ENCODE peak calls at places on chromosomes 4 and X, in six cellular contexts. One of them, this sample, is unnamed. For H3K9me3, the result is how much of the 10 kb centered on the place peaks cover.

GRCh38 chr4:143399113-143399949 is 62.7 kb downstream of the GAB1 start:
- ATAC-seq in gastrocnemius medialis: no peak
- ATAC-seq in right lobe of liver: peak
- ATAC-seq in HCT116: peak
- ATAC-seq in GM12878: peak
- ATAC-seq in heart left ventricle: no peak
- ATAC-seq in this sample: no peak

GRCh38 chrX:2960861-2961515 is 31.8 kb upstream of the ARSD start:
- ATAC-seq in gastrocnemius medialis: no peak
- ATAC-seq in right lobe of liver: no peak
- ATAC-seq in HCT116: no peak
- ATAC-seq in GM12878: no peak
- ATAC-seq in heart left ventricle: no peak
- ATAC-seq in this sample: no peak

GRCh38 chrX:102746134-102746584 is 25.6 kb downstream of the GPRASP3 start:
- ATAC-seq in gastrocnemius medialis: no peak
- ATAC-seq in right lobe of liver: peak
- ATAC-seq in HCT116: no peak
- ATAC-seq in GM12878: no peak
- ATAC-seq in heart left ventricle: peak
- ATAC-seq in this sample: peak

GRCh38 chrX:123340691-123341090 is 156.6 kb downstream of the GRIA3 start:
- ATAC-seq in gastrocnemius medialis: no peak
- ATAC-seq in right lobe of liver: peak
- ATAC-seq in HCT116: no peak
- ATAC-seq in GM12878: peak
- ATAC-seq in heart left ventricle: no peak
- ATAC-seq in this sample: no peak

GRCh38 chrX:16870861-16871584 is 861 bp upstream of the RBBP7 start:
- ATAC-seq in gastrocnemius medialis: peak
- ATAC-seq in right lobe of liver: peak
- ATAC-seq in HCT116: peak
- ATAC-seq in GM12878: peak
- ATAC-seq in heart left ventricle: peak
- ATAC-seq in this sample: no peak

GRCh38 chr4:158020175-158020574 is 152.7 kb downstream of the GASK1B start:
- ATAC-seq in gastrocnemius medialis: peak
- ATAC-seq in right lobe of liver: peak
- ATAC-seq in HCT116: peak
- ATAC-seq in GM12878: no peak
- ATAC-seq in heart left ventricle: peak
- ATAC-seq in this sample: peak

GRCh38 chr4:183240581-183241321 is 79.3 kb downstream of the CLDN22 start:
- ATAC-seq in gastrocnemius medialis: no peak
- ATAC-seq in right lobe of liver: peak
- ATAC-seq in HCT116: peak
- ATAC-seq in GM12878: no peak
- ATAC-seq in heart left ventricle: peak
- ATAC-seq in this sample: no peak

GRCh38 chr4:54840992-54841768 is 183.4 kb downstream of the KIT start:
- ATAC-seq in gastrocnemius medialis: no peak
- ATAC-seq in right lobe of liver: peak
- ATAC-seq in HCT116: no peak
- ATAC-seq in GM12878: no peak
- ATAC-seq in heart left ventricle: peak
- ATAC-seq in this sample: no peak

GRCh38 chr4:186728631-186729271 is 5.1 kb upstream of the FAT1 start:
- ATAC-seq in gastrocnemius medialis: no peak
- ATAC-seq in right lobe of liver: no peak
- ATAC-seq in HCT116: peak
- ATAC-seq in GM12878: no peak
- ATAC-seq in heart left ventricle: no peak
- ATAC-seq in this sample: no peak

GRCh38 chr4:185304541-185304940 is 91.2 kb downstream of the LRP2BP start:
- ATAC-seq in gastrocnemius medialis: no peak
- ATAC-seq in right lobe of liver: no peak
- ATAC-seq in HCT116: peak
- ATAC-seq in GM12878: no peak
- ATAC-seq in heart left ventricle: no peak
- ATAC-seq in this sample: no peak

DNA sequence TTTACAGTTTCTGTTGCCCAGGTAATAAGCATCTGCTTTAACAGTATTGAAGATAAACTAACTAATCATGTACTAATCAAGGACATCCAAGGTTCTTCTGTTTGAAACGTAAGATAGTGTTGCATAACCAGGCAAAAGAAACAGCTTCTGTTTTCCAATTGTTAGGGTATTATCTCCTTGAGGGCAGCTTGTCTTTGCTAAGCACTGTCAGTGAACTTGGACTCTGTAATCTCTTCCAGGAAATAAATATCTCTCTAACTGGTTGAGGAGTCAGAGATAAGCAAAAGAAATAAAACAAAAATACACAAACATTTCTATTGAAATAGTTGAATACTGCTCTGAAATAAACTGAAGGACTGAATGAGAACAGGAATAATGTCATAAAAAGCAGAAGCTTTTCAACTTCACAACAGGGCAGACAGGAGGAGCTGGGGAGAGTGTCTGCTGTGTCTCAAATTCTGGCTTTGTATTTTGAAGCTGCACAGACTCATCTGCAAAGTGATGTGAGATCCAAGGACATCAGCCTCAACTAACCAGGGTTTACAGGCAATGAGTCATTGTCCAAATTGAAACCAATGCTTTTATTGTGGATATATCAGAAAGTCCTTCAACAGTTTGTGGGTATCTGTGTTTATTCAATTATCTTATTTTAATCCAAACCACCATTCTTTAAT is 1253.0 kb upstream of the PCDH7 start:
- ATAC-seq in gastrocnemius medialis: no peak
- ATAC-seq in right lobe of liver: no peak
- ATAC-seq in HCT116: no peak
- ATAC-seq in GM12878: no peak
- ATAC-seq in heart left ventricle: no peak
- ATAC-seq in this sample: no peak
- H3K9me3 ChIP-seq in gastrocnemius medialis: under half
- H3K9me3 ChIP-seq in right lobe of liver: under half
- H3K9me3 ChIP-seq in HCT116: under half
- H3K9me3 ChIP-seq in GM12878: under half
- H3K9me3 ChIP-seq in heart left ventricle: under half
- H3K9me3 ChIP-seq in this sample: under half

GRCh38 chrX:57119416-57119815 is 1.9 kb downstream of the SPIN2B start:
- ATAC-seq in gastrocnemius medialis: no peak
- ATAC-seq in right lobe of liver: no peak
- ATAC-seq in HCT116: no peak
- ATAC-seq in GM12878: no peak
- ATAC-seq in heart left ventricle: no peak
- ATAC-seq in this sample: no peak

DNA sequence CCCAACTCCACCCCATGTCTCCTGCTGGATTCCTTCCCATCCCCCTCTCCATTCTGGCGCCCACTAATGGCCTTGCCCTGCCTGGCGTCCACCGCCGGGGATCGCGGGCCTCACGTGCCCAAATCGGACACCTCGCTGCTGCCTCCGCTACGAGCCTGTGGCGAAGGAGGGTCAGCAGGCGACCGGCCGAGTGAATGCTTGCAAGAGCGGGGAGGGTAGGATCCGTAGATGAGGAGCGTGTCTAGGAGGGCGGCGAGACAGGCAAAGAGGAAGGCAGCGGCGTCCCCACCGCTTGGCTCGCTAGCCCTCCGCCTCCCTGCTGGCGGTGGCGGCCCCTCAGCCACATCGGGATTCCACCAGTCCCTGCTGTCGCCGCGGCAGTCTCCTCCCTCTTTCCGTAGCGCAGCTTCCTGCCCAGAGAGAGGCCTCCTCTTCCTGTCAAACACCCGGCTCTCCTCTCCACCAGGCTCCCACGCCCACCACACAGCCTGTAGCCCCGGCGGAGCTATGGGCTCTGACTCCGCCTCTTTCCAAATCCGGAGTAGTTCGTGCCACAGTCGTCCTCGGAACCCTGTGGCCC is at the start of gene SPIN2B:
- ATAC-seq in gastrocnemius medialis: peak
- ATAC-seq in right lobe of liver: peak
- ATAC-seq in HCT116: peak
- ATAC-seq in GM12878: peak
- ATAC-seq in heart left ventricle: peak
- ATAC-seq in this sample: peak
- TF ChIP-seq POLR2A in gastrocnemius medialis: peak
- TF ChIP-seq POLR2A in right lobe of liver: peak
- TF ChIP-seq POLR2A in HCT116: peak
- TF ChIP-seq POLR2A in GM12878: peak
- TF ChIP-seq POLR2A in heart left ventricle: no peak
- TF ChIP-seq POLR2A in this sample: peak

GRCh38 chrX:40169193-40170086 is 71.7 kb upstream of the BCOR start:
- ATAC-seq in gastrocnemius medialis: no peak
- ATAC-seq in right lobe of liver: no peak
- ATAC-seq in HCT116: peak
- ATAC-seq in GM12878: peak
- ATAC-seq in heart left ventricle: no peak
- ATAC-seq in this sample: no peak

GRCh38 chrX:40170830-40171512 is 73.2 kb upstream of the BCOR start:
- ATAC-seq in gastrocnemius medialis: no peak
- ATAC-seq in right lobe of liver: no peak
- ATAC-seq in HCT116: no peak
- ATAC-seq in GM12878: no peak
- ATAC-seq in heart left ventricle: no peak
- ATAC-seq in this sample: no peak

GRCh38 chrX:40172980-40173661 is 75.4 kb upstream of the BCOR start:
- ATAC-seq in gastrocnemius medialis: no peak
- ATAC-seq in right lobe of liver: peak
- ATAC-seq in HCT116: no peak
- ATAC-seq in GM12878: no peak
- ATAC-seq in heart left ventricle: no peak
- ATAC-seq in this sample: no peak

GRCh38 chrX:40172169-40172979 is 74.6 kb upstream of the BCOR start:
- ATAC-seq in gastrocnemius medialis: peak
- ATAC-seq in right lobe of liver: peak
- ATAC-seq in HCT116: no peak
- ATAC-seq in GM12878: peak
- ATAC-seq in heart left ventricle: peak
- ATAC-seq in this sample: peak

DNA sequence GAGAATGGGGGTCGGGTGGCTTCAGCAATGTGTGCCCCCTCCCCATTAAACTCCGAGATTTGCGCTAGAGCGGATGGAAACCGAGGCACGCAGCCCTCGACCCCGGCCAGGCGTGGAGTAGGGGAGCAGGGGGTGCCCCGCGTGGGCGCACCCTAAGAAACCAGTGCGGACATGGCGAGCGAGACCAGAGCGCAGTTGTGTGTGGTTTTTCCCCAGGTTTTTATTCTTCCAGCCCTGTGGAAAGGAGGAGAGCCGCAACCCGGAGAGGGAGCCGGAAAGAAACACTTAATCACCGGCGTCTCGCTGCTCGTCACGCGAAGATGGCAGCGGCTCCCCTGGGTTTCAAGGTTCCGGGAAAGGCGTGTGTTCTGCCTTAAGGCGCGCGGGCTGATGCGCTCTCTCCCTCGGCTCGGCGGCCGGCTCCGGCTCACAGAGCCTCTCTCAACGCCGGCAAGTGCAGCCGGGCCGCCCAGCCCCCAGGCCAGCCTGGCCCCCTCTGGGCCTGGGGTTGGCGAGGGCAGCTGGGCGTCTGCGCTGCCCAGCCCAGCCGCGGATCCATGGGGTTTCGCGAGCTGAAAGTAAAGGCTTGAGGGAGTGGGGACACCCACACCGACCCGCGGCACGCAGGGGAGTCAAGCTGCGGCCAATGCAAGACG is 73.9 kb upstream of the BCOR start:
- ATAC-seq in gastrocnemius medialis: no peak
- ATAC-seq in right lobe of liver: no peak
- ATAC-seq in HCT116: no peak
- ATAC-seq in GM12878: peak
- ATAC-seq in heart left ventricle: peak
- ATAC-seq in this sample: no peak
- H3K9me3 ChIP-seq in gastrocnemius medialis: under half
- H3K9me3 ChIP-seq in right lobe of liver: under half
- H3K9me3 ChIP-seq in HCT116: under half
- H3K9me3 ChIP-seq in GM12878: under half
- H3K9me3 ChIP-seq in heart left ventricle: under half
- H3K9me3 ChIP-seq in this sample: under half

DNA sequence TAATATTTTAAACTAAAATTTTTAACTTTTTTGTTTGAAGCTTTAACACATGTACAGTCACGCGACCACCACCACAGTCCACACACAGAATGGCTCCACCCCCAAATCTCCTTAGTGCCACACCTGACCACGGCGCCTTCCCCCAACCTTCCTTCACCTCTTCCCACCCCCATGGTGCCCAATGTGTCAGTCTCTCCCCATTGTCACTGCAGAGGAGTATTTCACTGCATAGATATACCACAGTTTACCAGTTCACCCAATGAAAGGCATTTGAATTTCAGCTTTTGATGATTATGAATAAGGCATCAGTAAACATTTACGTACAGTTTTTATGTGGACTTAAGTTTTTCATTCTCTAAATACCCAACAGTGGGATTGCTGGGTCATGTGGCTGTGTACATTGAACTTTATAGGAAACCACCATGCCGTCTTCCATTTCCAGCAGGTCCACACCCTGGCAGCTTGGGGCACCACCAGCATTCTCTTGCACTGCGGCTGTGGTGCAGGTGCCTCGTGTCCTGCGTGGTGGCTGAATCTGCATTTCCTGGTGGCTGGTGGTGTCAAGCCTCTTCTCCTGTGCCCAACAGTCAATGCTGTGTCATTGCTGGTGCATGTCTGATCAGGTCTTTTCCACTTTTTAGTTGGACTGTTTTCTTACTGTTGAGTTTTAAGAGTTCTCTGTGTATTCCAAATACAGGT is 49.0 kb downstream of the CPLX1 start:
- ATAC-seq in gastrocnemius medialis: no peak
- ATAC-seq in right lobe of liver: no peak
- ATAC-seq in HCT116: no peak
- ATAC-seq in GM12878: no peak
- ATAC-seq in heart left ventricle: no peak
- ATAC-seq in this sample: no peak
- TF ChIP-seq POLR2A in gastrocnemius medialis: no peak
- TF ChIP-seq POLR2A in right lobe of liver: no peak
- TF ChIP-seq POLR2A in HCT116: no peak
- TF ChIP-seq POLR2A in GM12878: peak
- TF ChIP-seq POLR2A in heart left ventricle: no peak
- TF ChIP-seq POLR2A in this sample: no peak

DNA sequence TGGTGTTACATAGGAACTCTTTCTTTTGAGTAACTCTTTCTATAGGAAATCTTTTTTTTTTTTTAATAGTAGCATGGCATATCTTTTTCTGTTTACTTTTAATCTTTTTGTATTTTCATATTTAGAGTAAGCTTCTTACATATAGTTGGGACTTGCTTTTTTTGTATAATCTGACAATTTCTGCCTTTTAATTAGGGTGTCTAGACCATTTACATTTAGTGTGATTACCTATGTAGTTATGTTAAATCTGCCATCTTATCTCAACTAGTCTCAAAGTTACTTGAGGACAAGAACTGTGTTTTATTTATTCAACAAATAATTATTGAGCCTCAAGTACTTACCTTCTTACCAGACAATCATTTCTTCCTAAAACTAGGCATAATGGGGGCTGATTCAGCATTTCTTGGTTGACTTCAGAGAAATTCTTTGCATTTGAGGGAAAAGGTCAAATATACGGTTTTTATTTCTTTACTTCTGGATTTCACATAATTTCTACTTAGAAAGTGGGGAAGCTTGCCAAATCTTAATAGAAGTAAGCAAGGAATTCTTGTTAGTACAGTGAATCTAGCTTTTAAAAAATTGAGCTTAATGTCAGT is 28.6 kb downstream of the MND1 start:
- ATAC-seq in gastrocnemius medialis: no peak
- ATAC-seq in right lobe of liver: no peak
- ATAC-seq in HCT116: no peak
- ATAC-seq in GM12878: no peak
- ATAC-seq in heart left ventricle: no peak
- ATAC-seq in this sample: no peak
- H3K9me3 ChIP-seq in gastrocnemius medialis: under half
- H3K9me3 ChIP-seq in right lobe of liver: under half
- H3K9me3 ChIP-seq in HCT116: under half
- H3K9me3 ChIP-seq in GM12878: under half
- H3K9me3 ChIP-seq in heart left ventricle: under half
- H3K9me3 ChIP-seq in this sample: under half

This sample was measured in gastroesophageal sphincter.